ENCODE peak calls at places on chromosome 6, in five cellular contexts. One of them, this sample, is unnamed.

GRCh38 chr6:69349776-69350175 is 447.0 kb downstream of the LMBRD1 start:
- DNase-seq in IMR-90: no peak
- DNase-seq in non-pigmented ciliary epithelial cell: no peak
- DNase-seq in left cardiac atrium: peak; percentile 43
- DNase-seq in G401: peak; percentile 90
- DNase-seq in this sample: no peak

GRCh38 chr6:168163096-168163731 is 84.2 kb upstream of the FRMD1 start:
- DNase-seq in IMR-90: peak; percentile 7
- DNase-seq in non-pigmented ciliary epithelial cell: no peak
- DNase-seq in left cardiac atrium: no peak
- DNase-seq in G401: no peak
- DNase-seq in this sample: peak; percentile 60

GRCh38 chr6:35072698-35073055 is 68.5 kb downstream of the TCP11 start:
- DNase-seq in IMR-90: no peak
- DNase-seq in non-pigmented ciliary epithelial cell: no peak
- DNase-seq in left cardiac atrium: no peak
- DNase-seq in G401: no peak
- DNase-seq in this sample: no peak

GRCh38 chr6:81814365-81815109 is 62.1 kb upstream of the TENT5A start:
- DNase-seq in IMR-90: peak; percentile 9
- DNase-seq in non-pigmented ciliary epithelial cell: no peak
- DNase-seq in left cardiac atrium: no peak
- DNase-seq in G401: no peak
- DNase-seq in this sample: no peak

GRCh38 chr6:132932566-132932965 is 118.2 kb downstream of the RPS12 start:
- DNase-seq in IMR-90: no peak
- DNase-seq in non-pigmented ciliary epithelial cell: no peak
- DNase-seq in left cardiac atrium: no peak
- DNase-seq in G401: no peak
- DNase-seq in this sample: no peak

GRCh38 chr6:7159790-7160525 is 52.2 kb downstream of the RREB1 start:
- DNase-seq in IMR-90: no peak
- DNase-seq in non-pigmented ciliary epithelial cell: no peak
- DNase-seq in left cardiac atrium: no peak
- DNase-seq in G401: no peak
- DNase-seq in this sample: no peak

GRCh38 chr6:159981591-159982245 is 12.8 kb downstream of the IGF2R start:
- DNase-seq in IMR-90: peak; percentile 91
- DNase-seq in non-pigmented ciliary epithelial cell: no peak
- DNase-seq in left cardiac atrium: peak; percentile 47
- DNase-seq in G401: no peak
- DNase-seq in this sample: peak; percentile 70

GRCh38 chr6:132814716-132815570 is 574 bp downstream of the RPS12 start:
- DNase-seq in IMR-90: no peak
- DNase-seq in non-pigmented ciliary epithelial cell: no peak
- DNase-seq in left cardiac atrium: no peak
- DNase-seq in G401: no peak
- DNase-seq in this sample: no peak

GRCh38 chr6:30888472-30889137 is 4.3 kb downstream of the DDR1 start:
- DNase-seq in IMR-90: peak; percentile 58
- DNase-seq in non-pigmented ciliary epithelial cell: no peak
- DNase-seq in left cardiac atrium: no peak
- DNase-seq in G401: no peak
- DNase-seq in this sample: no peak

GRCh38 chr6:21022343-21023107 is 488.3 kb downstream of the CDKAL1 start:
- DNase-seq in IMR-90: peak; percentile 82
- DNase-seq in non-pigmented ciliary epithelial cell: peak; percentile 73
- DNase-seq in left cardiac atrium: no peak
- DNase-seq in G401: no peak
- DNase-seq in this sample: no peak

GRCh38 chr6:166830185-166830890 is 126.0 kb downstream of the RNASET2 start:
- DNase-seq in IMR-90: no peak
- DNase-seq in non-pigmented ciliary epithelial cell: no peak
- DNase-seq in left cardiac atrium: no peak
- DNase-seq in G401: no peak
- DNase-seq in this sample: no peak

GRCh38 chr6:155056756-155057155 is 61.6 kb downstream of the TIAM2 start:
- DNase-seq in IMR-90: no peak
- DNase-seq in non-pigmented ciliary epithelial cell: no peak
- DNase-seq in left cardiac atrium: no peak
- DNase-seq in G401: no peak
- DNase-seq in this sample: no peak

GRCh38 chr6:105780146-105780860 is 305.8 kb upstream of the PRDM1 start:
- DNase-seq in IMR-90: peak; percentile 73
- DNase-seq in non-pigmented ciliary epithelial cell: no peak
- DNase-seq in left cardiac atrium: no peak
- DNase-seq in G401: no peak
- DNase-seq in this sample: no peak

This sample was measured in LNCaP clone FGC.